ENCODE peak calls at places on chromosomes 2 and 18, in nine cellular contexts. One of them, this sample, is unnamed.

GRCh38 chr2:228446732-228447131 is 265.2 kb upstream of the SPHKAP start:
- DNase-seq in GM23338: peak
- DNase-seq in PC-3: no peak
- DNase-seq in HepG2: no peak
- DNase-seq in H9: no peak
- DNase-seq in mesenchymal stem cell: no peak
- DNase-seq in mammary epithelial cell: no peak
- DNase-seq in OCI-LY7: no peak
- DNase-seq in astrocyte: peak
- DNase-seq in this sample: no peak

GRCh38 chr18:1906421-1906820 is 664.9 kb downstream of the METTL4 start:
- DNase-seq in GM23338: no peak
- DNase-seq in PC-3: peak
- DNase-seq in HepG2: no peak
- DNase-seq in H9: no peak
- DNase-seq in mesenchymal stem cell: no peak
- DNase-seq in mammary epithelial cell: peak
- DNase-seq in OCI-LY7: no peak
- DNase-seq in astrocyte: no peak
- DNase-seq in this sample: no peak

GRCh38 chr2:151841025-151841424 is 12.8 kb upstream of the ARL5A start:
- DNase-seq in GM23338: no peak
- DNase-seq in PC-3: no peak
- DNase-seq in HepG2: no peak
- DNase-seq in H9: no peak
- DNase-seq in mesenchymal stem cell: no peak
- DNase-seq in mammary epithelial cell: no peak
- DNase-seq in OCI-LY7: no peak
- DNase-seq in astrocyte: no peak
- DNase-seq in this sample: no peak

GRCh38 chr2:233456111-233456510 is 101.8 kb downstream of the DGKD start:
- DNase-seq in GM23338: no peak
- DNase-seq in PC-3: no peak
- DNase-seq in HepG2: no peak
- DNase-seq in H9: no peak
- DNase-seq in mesenchymal stem cell: no peak
- DNase-seq in mammary epithelial cell: no peak
- DNase-seq in OCI-LY7: no peak
- DNase-seq in astrocyte: no peak
- DNase-seq in this sample: peak

GRCh38 chr18:13278231-13278630 is 59.7 kb downstream of the LDLRAD4 start:
- DNase-seq in GM23338: no peak
- DNase-seq in PC-3: no peak
- DNase-seq in HepG2: no peak
- DNase-seq in H9: no peak
- DNase-seq in mesenchymal stem cell: no peak
- DNase-seq in mammary epithelial cell: no peak
- DNase-seq in OCI-LY7: no peak
- DNase-seq in astrocyte: no peak
- DNase-seq in this sample: no peak

GRCh38 chr2:140586379-140586778 is 1544.4 kb downstream of the LRP1B start:
- DNase-seq in GM23338: peak
- DNase-seq in PC-3: peak
- DNase-seq in HepG2: peak
- DNase-seq in H9: peak
- DNase-seq in mesenchymal stem cell: peak
- DNase-seq in mammary epithelial cell: peak
- DNase-seq in OCI-LY7: peak
- DNase-seq in astrocyte: no peak
- DNase-seq in this sample: no peak

GRCh38 chr2:155266579-155266978 is 568.1 kb downstream of the KCNJ3 start:
- DNase-seq in GM23338: peak
- DNase-seq in PC-3: no peak
- DNase-seq in HepG2: no peak
- DNase-seq in H9: no peak
- DNase-seq in mesenchymal stem cell: no peak
- DNase-seq in mammary epithelial cell: no peak
- DNase-seq in OCI-LY7: peak
- DNase-seq in astrocyte: no peak
- DNase-seq in this sample: no peak

GRCh38 chr2:226742346-226742745 is 57.3 kb downstream of the IRS1 start:
- DNase-seq in GM23338: no peak
- DNase-seq in PC-3: no peak
- DNase-seq in HepG2: no peak
- DNase-seq in H9: no peak
- DNase-seq in mesenchymal stem cell: no peak
- DNase-seq in mammary epithelial cell: no peak
- DNase-seq in OCI-LY7: no peak
- DNase-seq in astrocyte: peak
- DNase-seq in this sample: peak

GRCh38 chr2:3108710-3109702 is 268.6 kb downstream of the EIPR1 start:
- DNase-seq in GM23338: no peak
- DNase-seq in PC-3: no peak
- DNase-seq in HepG2: no peak
- DNase-seq in H9: peak
- DNase-seq in mesenchymal stem cell: no peak
- DNase-seq in mammary epithelial cell: no peak
- DNase-seq in OCI-LY7: no peak
- DNase-seq in astrocyte: no peak
- DNase-seq in this sample: no peak

GRCh38 chr18:42436366-42436765 is 481.3 kb downstream of the PIK3C3 start:
- DNase-seq in GM23338: no peak
- DNase-seq in PC-3: no peak
- DNase-seq in HepG2: no peak
- DNase-seq in H9: no peak
- DNase-seq in mesenchymal stem cell: no peak
- DNase-seq in mammary epithelial cell: no peak
- DNase-seq in OCI-LY7: no peak
- DNase-seq in astrocyte: no peak
- DNase-seq in this sample: no peak

GRCh38 chr18:50128506-50129271 is 66.3 kb downstream of the MYO5B start:
- DNase-seq in GM23338: peak
- DNase-seq in PC-3: no peak
- DNase-seq in HepG2: peak
- DNase-seq in H9: peak
- DNase-seq in mesenchymal stem cell: no peak
- DNase-seq in mammary epithelial cell: no peak
- DNase-seq in OCI-LY7: no peak
- DNase-seq in astrocyte: no peak
- DNase-seq in this sample: no peak

DNA sequence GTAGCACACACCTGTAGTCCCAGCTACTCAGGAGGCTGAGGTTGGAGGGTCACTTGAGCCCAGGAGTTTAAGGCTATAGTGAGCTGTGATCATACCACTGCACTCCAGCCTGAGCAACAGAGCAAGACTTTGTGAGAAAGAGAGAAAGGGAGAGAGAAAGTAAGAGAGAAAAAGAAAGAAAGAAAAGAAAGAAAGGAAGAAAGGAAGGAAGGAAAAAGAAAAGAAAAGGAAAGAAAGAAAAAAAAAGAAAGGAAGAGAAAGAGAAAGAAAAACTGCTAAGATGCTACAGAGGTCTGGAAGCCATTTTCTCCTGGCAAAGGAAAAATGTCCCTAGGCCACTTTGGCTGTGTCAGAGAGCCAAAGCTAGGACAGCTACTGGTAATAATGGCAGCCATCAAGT is 30.6 kb downstream of the DRC1 start:
- DNase-seq in GM23338: no peak
- DNase-seq in PC-3: no peak
- DNase-seq in HepG2: no peak
- DNase-seq in H9: no peak
- DNase-seq in mesenchymal stem cell: no peak
- DNase-seq in mammary epithelial cell: no peak
- DNase-seq in OCI-LY7: no peak
- DNase-seq in astrocyte: no peak
- DNase-seq in this sample: no peak
- H3K4me2 ChIP-seq in GM23338: no peak
- H3K4me2 ChIP-seq in PC-3: no peak
- H3K4me2 ChIP-seq in HepG2: no peak
- H3K4me2 ChIP-seq in H9: no peak
- H3K4me2 ChIP-seq in mesenchymal stem cell: no peak
- H3K4me2 ChIP-seq in mammary epithelial cell: no peak
- H3K4me2 ChIP-seq in OCI-LY7: peak
- H3K4me2 ChIP-seq in astrocyte: no peak
- H3K4me2 ChIP-seq in this sample: no peak

GRCh38 chr2:177257471-177257870 is 7.1 kb downstream of the NFE2L2 start:
- DNase-seq in GM23338: no peak
- DNase-seq in PC-3: no peak
- DNase-seq in HepG2: no peak
- DNase-seq in H9: no peak
- DNase-seq in mesenchymal stem cell: no peak
- DNase-seq in mammary epithelial cell: no peak
- DNase-seq in OCI-LY7: no peak
- DNase-seq in astrocyte: no peak
- DNase-seq in this sample: no peak

GRCh38 chr2:177256695-177257094 is 7.8 kb downstream of the NFE2L2 start:
- DNase-seq in GM23338: no peak
- DNase-seq in PC-3: no peak
- DNase-seq in HepG2: no peak
- DNase-seq in H9: no peak
- DNase-seq in mesenchymal stem cell: peak
- DNase-seq in mammary epithelial cell: no peak
- DNase-seq in OCI-LY7: no peak
- DNase-seq in astrocyte: no peak
- DNase-seq in this sample: no peak

GRCh38 chr2:177254433-177255226 is 9.9 kb downstream of the NFE2L2 start:
- DNase-seq in GM23338: peak
- DNase-seq in PC-3: no peak
- DNase-seq in HepG2: peak
- DNase-seq in H9: peak
- DNase-seq in mesenchymal stem cell: peak
- DNase-seq in mammary epithelial cell: no peak
- DNase-seq in OCI-LY7: no peak
- DNase-seq in astrocyte: no peak
- DNase-seq in this sample: no peak

GRCh38 chr2:177255227-177255601 is 9.3 kb downstream of the NFE2L2 start:
- DNase-seq in GM23338: no peak
- DNase-seq in PC-3: no peak
- DNase-seq in HepG2: no peak
- DNase-seq in H9: no peak
- DNase-seq in mesenchymal stem cell: no peak
- DNase-seq in mammary epithelial cell: no peak
- DNase-seq in OCI-LY7: no peak
- DNase-seq in astrocyte: no peak
- DNase-seq in this sample: no peak

DNA sequence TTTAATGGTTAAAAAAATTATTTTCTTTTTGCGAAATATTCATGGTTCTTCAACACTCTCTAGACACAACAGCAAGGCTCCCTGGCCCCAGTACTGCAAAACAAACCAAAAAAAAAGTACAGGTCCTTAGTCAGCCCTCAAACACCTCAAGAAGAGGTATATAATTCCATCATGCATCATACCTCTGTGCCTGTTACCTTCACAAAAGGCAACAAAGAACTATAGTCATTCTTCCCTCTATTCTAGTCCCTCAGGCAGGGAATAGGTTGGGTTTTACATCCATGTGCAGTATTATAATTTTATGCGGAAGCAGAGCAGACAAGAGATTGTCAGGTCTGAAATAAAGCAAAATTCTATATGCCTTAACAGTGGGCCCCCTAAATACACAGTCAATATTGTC is 8.5 kb downstream of the NFE2L2 start:
- DNase-seq in GM23338: no peak
- DNase-seq in PC-3: no peak
- DNase-seq in HepG2: no peak
- DNase-seq in H9: no peak
- DNase-seq in mesenchymal stem cell: no peak
- DNase-seq in mammary epithelial cell: no peak
- DNase-seq in OCI-LY7: no peak
- DNase-seq in astrocyte: no peak
- DNase-seq in this sample: no peak
- H3K4me2 ChIP-seq in GM23338: no peak
- H3K4me2 ChIP-seq in PC-3: no peak
- H3K4me2 ChIP-seq in HepG2: peak
- H3K4me2 ChIP-seq in H9: no peak
- H3K4me2 ChIP-seq in mesenchymal stem cell: no peak
- H3K4me2 ChIP-seq in mammary epithelial cell: no peak
- H3K4me2 ChIP-seq in OCI-LY7: no peak
- H3K4me2 ChIP-seq in astrocyte: no peak
- H3K4me2 ChIP-seq in this sample: peak

GRCh38 chr2:169661263-169661662 is 32.9 kb downstream of the CFAP210 start:
- DNase-seq in GM23338: no peak
- DNase-seq in PC-3: no peak
- DNase-seq in HepG2: no peak
- DNase-seq in H9: no peak
- DNase-seq in mesenchymal stem cell: no peak
- DNase-seq in mammary epithelial cell: no peak
- DNase-seq in OCI-LY7: no peak
- DNase-seq in astrocyte: no peak
- DNase-seq in this sample: no peak

GRCh38 chr2:169658877-169659276 is 35.3 kb downstream of the CFAP210 start:
- DNase-seq in GM23338: no peak
- DNase-seq in PC-3: no peak
- DNase-seq in HepG2: no peak
- DNase-seq in H9: no peak
- DNase-seq in mesenchymal stem cell: no peak
- DNase-seq in mammary epithelial cell: no peak
- DNase-seq in OCI-LY7: no peak
- DNase-seq in astrocyte: no peak
- DNase-seq in this sample: no peak

GRCh38 chr2:169656164-169656563 is 38.0 kb downstream of the CFAP210 start:
- DNase-seq in GM23338: no peak
- DNase-seq in PC-3: no peak
- DNase-seq in HepG2: no peak
- DNase-seq in H9: no peak
- DNase-seq in mesenchymal stem cell: no peak
- DNase-seq in mammary epithelial cell: no peak
- DNase-seq in OCI-LY7: no peak
- DNase-seq in astrocyte: no peak
- DNase-seq in this sample: no peak

GRCh38 chr2:169662744-169663143 is 31.5 kb downstream of the CFAP210 start:
- DNase-seq in GM23338: no peak
- DNase-seq in PC-3: no peak
- DNase-seq in HepG2: no peak
- DNase-seq in H9: no peak
- DNase-seq in mesenchymal stem cell: no peak
- DNase-seq in mammary epithelial cell: no peak
- DNase-seq in OCI-LY7: no peak
- DNase-seq in astrocyte: no peak
- DNase-seq in this sample: no peak

DNA sequence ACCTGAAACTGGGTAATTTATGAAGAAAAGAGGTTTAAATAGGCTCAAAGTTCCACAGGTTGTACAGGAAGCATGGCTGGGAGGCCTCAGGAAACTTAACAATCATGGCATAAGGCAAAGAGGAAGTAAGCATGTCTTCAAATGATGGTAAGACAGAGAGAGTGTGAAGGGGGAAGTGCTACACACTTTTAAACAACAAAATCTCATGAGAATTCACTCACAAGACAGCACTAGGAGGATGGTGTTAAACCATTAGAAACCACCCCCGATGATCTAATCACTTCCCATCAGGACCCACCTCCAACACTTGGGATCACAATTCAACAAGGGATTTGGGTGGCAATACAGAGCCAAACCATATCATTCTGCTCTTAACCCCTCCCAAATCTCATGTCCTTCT is 34.9 kb downstream of the CFAP210 start:
- DNase-seq in GM23338: no peak
- DNase-seq in PC-3: no peak
- DNase-seq in HepG2: no peak
- DNase-seq in H9: no peak
- DNase-seq in mesenchymal stem cell: no peak
- DNase-seq in mammary epithelial cell: no peak
- DNase-seq in OCI-LY7: peak
- DNase-seq in astrocyte: no peak
- DNase-seq in this sample: no peak
- H3K4me2 ChIP-seq in GM23338: no peak
- H3K4me2 ChIP-seq in PC-3: no peak
- H3K4me2 ChIP-seq in HepG2: no peak
- H3K4me2 ChIP-seq in H9: no peak
- H3K4me2 ChIP-seq in mesenchymal stem cell: no peak
- H3K4me2 ChIP-seq in mammary epithelial cell: no peak
- H3K4me2 ChIP-seq in OCI-LY7: peak
- H3K4me2 ChIP-seq in astrocyte: no peak
- H3K4me2 ChIP-seq in this sample: no peak

GRCh38 chr2:20226152-20226545 is 1.2 kb upstream of the SDC1 start:
- DNase-seq in GM23338: no peak
- DNase-seq in PC-3: no peak
- DNase-seq in HepG2: no peak
- DNase-seq in H9: peak
- DNase-seq in mesenchymal stem cell: no peak
- DNase-seq in mammary epithelial cell: no peak
- DNase-seq in OCI-LY7: no peak
- DNase-seq in astrocyte: no peak
- DNase-seq in this sample: peak
- H3K4me2 ChIP-seq in GM23338: peak
- H3K4me2 ChIP-seq in PC-3: peak
- H3K4me2 ChIP-seq in HepG2: peak
- H3K4me2 ChIP-seq in H9: no peak
- H3K4me2 ChIP-seq in mesenchymal stem cell: no peak
- H3K4me2 ChIP-seq in mammary epithelial cell: peak
- H3K4me2 ChIP-seq in OCI-LY7: no peak
- H3K4me2 ChIP-seq in astrocyte: no peak
- H3K4me2 ChIP-seq in this sample: no peak

This sample was measured in osteoblast.